ENCODE peak calls at places on chromosomes 4 and X, in four cellular contexts. One of them, this sample, is unnamed.

GRCh38 chr4:187118166-187118565 is 394.5 kb upstream of the FAT1 start:
- DNase-seq in left lung: no peak
- DNase-seq in CD4-positive, alpha-beta memory T cell: no peak
- DNase-seq in prostate gland: no peak
- DNase-seq in this sample: no peak

GRCh38 chr4:162684371-162684700 is 482.4 kb downstream of the NAF1 start:
- DNase-seq in CD4-positive, alpha-beta memory T cell: no peak
- DNase-seq in prostate gland: no peak
- DNase-seq in left lung: no peak
- DNase-seq in this sample: no peak

GRCh38 chrX:69082753-69083150 is 82.5 kb downstream of the PJA1 start:
- DNase-seq in prostate gland: no peak
- DNase-seq in CD4-positive, alpha-beta memory T cell: no peak
- DNase-seq in left lung: no peak
- DNase-seq in this sample: no peak

GRCh38 chr4:166165829-166166420 is 292.9 kb downstream of the TLL1 start:
- DNase-seq in left lung: no peak
- DNase-seq in CD4-positive, alpha-beta memory T cell: peak
- DNase-seq in prostate gland: no peak
- DNase-seq in this sample: no peak

GRCh38 chrX:101417981-101418841 is 10.2 kb downstream of the HNRNPH2 start:
- DNase-seq in prostate gland: peak
- DNase-seq in CD4-positive, alpha-beta memory T cell: peak
- DNase-seq in left lung: peak
- DNase-seq in this sample: no peak

GRCh38 chr4:87961993-87962791 is 13.3 kb upstream of the SPP1 start:
- DNase-seq in CD4-positive, alpha-beta memory T cell: no peak
- DNase-seq in left lung: no peak
- DNase-seq in prostate gland: no peak
- DNase-seq in this sample: no peak

GRCh38 chrX:17674611-17675010 is 62.7 kb upstream of the SCML1 start:
- DNase-seq in CD4-positive, alpha-beta memory T cell: no peak
- DNase-seq in left lung: no peak
- DNase-seq in prostate gland: no peak
- DNase-seq in this sample: no peak

GRCh38 chr4:114108869-114109268 is 129.4 kb upstream of the ARSJ start:
- DNase-seq in prostate gland: no peak
- DNase-seq in left lung: no peak
- DNase-seq in CD4-positive, alpha-beta memory T cell: no peak
- DNase-seq in this sample: no peak

GRCh38 chrX:108165349-108166111 is 74.0 kb downstream of the ATG4A start:
- DNase-seq in left lung: no peak
- DNase-seq in prostate gland: no peak
- DNase-seq in CD4-positive, alpha-beta memory T cell: no peak
- DNase-seq in this sample: no peak

GRCh38 chrX:47643926-47644325 is 6.4 kb downstream of the ELK1 start:
- DNase-seq in CD4-positive, alpha-beta memory T cell: no peak
- DNase-seq in left lung: no peak
- DNase-seq in prostate gland: no peak
- DNase-seq in this sample: no peak

GRCh38 chrX:18041656-18042055 is 179.0 kb downstream of the BEND2 start:
- DNase-seq in CD4-positive, alpha-beta memory T cell: no peak
- DNase-seq in left lung: no peak
- DNase-seq in prostate gland: no peak
- DNase-seq in this sample: no peak

GRCh38 chrX:110536788-110537187 is 178.1 kb downstream of the RTL9 start:
- DNase-seq in prostate gland: no peak
- DNase-seq in left lung: no peak
- DNase-seq in CD4-positive, alpha-beta memory T cell: no peak
- DNase-seq in this sample: no peak

GRCh38 chr4:82145850-82146249 is 227.9 kb downstream of the HNRNPD start:
- DNase-seq in prostate gland: no peak
- DNase-seq in left lung: no peak
- DNase-seq in CD4-positive, alpha-beta memory T cell: no peak
- DNase-seq in this sample: no peak

GRCh38 chrX:148416931-148417330 is 83.5 kb upstream of the AFF2 start:
- DNase-seq in prostate gland: no peak
- DNase-seq in CD4-positive, alpha-beta memory T cell: no peak
- DNase-seq in left lung: no peak
- DNase-seq in this sample: no peak

GRCh38 chr4:155600246-155600645 is 66.4 kb upstream of the GUCY1A1 start:
- DNase-seq in prostate gland: no peak
- DNase-seq in CD4-positive, alpha-beta memory T cell: no peak
- DNase-seq in left lung: no peak
- DNase-seq in this sample: no peak

GRCh38 chr4:77652237-77652897 is 46.7 kb downstream of the CXCL13 start:
- DNase-seq in prostate gland: no peak
- DNase-seq in left lung: no peak
- DNase-seq in CD4-positive, alpha-beta memory T cell: no peak
- DNase-seq in this sample: no peak

GRCh38 chr4:126004936-126005335 is 690.2 kb downstream of the FAT4 start:
- DNase-seq in left lung: no peak
- DNase-seq in prostate gland: no peak
- DNase-seq in CD4-positive, alpha-beta memory T cell: no peak
- DNase-seq in this sample: no peak

GRCh38 chr4:104064650-104065577 is 345.1 kb upstream of the TACR3 start:
- DNase-seq in left lung: no peak
- DNase-seq in prostate gland: peak
- DNase-seq in CD4-positive, alpha-beta memory T cell: no peak
- DNase-seq in this sample: no peak

GRCh38 chrX:46574337-46574940 is 874 bp downstream of the CHST7 start:
- DNase-seq in CD4-positive, alpha-beta memory T cell: peak
- DNase-seq in left lung: peak
- DNase-seq in prostate gland: no peak
- DNase-seq in this sample: no peak

GRCh38 chrX:46572295-46572936 is 1.1 kb upstream of the CHST7 start:
- DNase-seq in prostate gland: no peak
- DNase-seq in CD4-positive, alpha-beta memory T cell: peak
- DNase-seq in left lung: no peak
- DNase-seq in this sample: no peak

GRCh38 chrX:46574941-46575381 is 1.4 kb downstream of the CHST7 start:
- DNase-seq in prostate gland: no peak
- DNase-seq in left lung: peak
- DNase-seq in CD4-positive, alpha-beta memory T cell: peak
- DNase-seq in this sample: no peak

GRCh38 chrX:46573896-46574336 is 351 bp downstream of the CHST7 start:
- DNase-seq in CD4-positive, alpha-beta memory T cell: peak
- DNase-seq in prostate gland: peak
- DNase-seq in left lung: no peak
- DNase-seq in this sample: peak

DNA sequence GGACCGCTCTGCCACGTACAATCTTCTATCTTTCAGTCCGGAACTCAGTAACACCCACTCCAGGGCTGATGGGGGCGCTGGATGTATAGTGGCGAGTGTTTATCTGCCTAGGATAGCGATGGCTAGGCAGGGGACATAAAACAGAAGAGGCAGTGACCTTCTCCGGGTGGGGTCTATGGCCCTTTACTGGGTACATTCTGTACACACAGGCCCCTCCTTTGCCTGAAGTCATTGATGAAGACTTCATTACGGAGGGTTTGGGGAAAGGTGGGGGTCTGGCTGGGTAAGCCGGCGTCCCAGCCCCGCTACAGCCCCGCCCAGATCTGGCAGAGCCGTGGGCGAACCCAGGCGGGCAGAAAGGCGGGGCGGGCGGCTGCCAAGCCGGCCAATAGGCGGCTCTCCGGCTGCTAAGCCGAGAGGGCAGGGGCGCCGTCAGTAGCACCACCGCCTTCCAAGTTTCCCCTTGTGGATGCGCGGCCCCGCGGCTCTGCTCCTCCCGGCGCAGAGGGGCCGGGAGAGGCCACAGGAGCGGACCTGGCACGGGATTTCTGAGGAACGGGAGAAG is at the start of gene CHST7:
- DNase-seq in prostate gland: peak
- DNase-seq in left lung: peak
- DNase-seq in CD4-positive, alpha-beta memory T cell: peak
- DNase-seq in this sample: peak
- H3K27ac ChIP-seq in prostate gland: no peak
- H3K27ac ChIP-seq in left lung: peak
- H3K27ac ChIP-seq in CD4-positive, alpha-beta memory T cell: peak
- H3K27ac ChIP-seq in this sample: peak

GRCh38 chrX:133218329-133218728 is at the start of gene TFDP3:
- DNase-seq in CD4-positive, alpha-beta memory T cell: no peak
- DNase-seq in left lung: no peak
- DNase-seq in prostate gland: no peak
- DNase-seq in this sample: no peak
- H3K27ac ChIP-seq in CD4-positive, alpha-beta memory T cell: no peak
- H3K27ac ChIP-seq in left lung: no peak
- H3K27ac ChIP-seq in prostate gland: no peak
- H3K27ac ChIP-seq in this sample: no peak

GRCh38 chr4:153467897-153468262 is 1.7 kb downstream of the TMEM131L start:
- DNase-seq in left lung: no peak
- DNase-seq in prostate gland: no peak
- DNase-seq in CD4-positive, alpha-beta memory T cell: peak
- DNase-seq in this sample: no peak

GRCh38 chr4:153468587-153468986 is 2.4 kb downstream of the TMEM131L start:
- DNase-seq in CD4-positive, alpha-beta memory T cell: no peak
- DNase-seq in prostate gland: no peak
- DNase-seq in left lung: no peak
- DNase-seq in this sample: no peak

GRCh38 chr4:153471691-153472080 is 5.5 kb downstream of the TMEM131L start:
- DNase-seq in prostate gland: no peak
- DNase-seq in CD4-positive, alpha-beta memory T cell: peak
- DNase-seq in left lung: no peak
- DNase-seq in this sample: no peak

GRCh38 chr4:153474251-153474650 is 8.1 kb downstream of the TMEM131L start:
- DNase-seq in left lung: no peak
- DNase-seq in prostate gland: no peak
- DNase-seq in CD4-positive, alpha-beta memory T cell: no peak
- DNase-seq in this sample: no peak

DNA sequence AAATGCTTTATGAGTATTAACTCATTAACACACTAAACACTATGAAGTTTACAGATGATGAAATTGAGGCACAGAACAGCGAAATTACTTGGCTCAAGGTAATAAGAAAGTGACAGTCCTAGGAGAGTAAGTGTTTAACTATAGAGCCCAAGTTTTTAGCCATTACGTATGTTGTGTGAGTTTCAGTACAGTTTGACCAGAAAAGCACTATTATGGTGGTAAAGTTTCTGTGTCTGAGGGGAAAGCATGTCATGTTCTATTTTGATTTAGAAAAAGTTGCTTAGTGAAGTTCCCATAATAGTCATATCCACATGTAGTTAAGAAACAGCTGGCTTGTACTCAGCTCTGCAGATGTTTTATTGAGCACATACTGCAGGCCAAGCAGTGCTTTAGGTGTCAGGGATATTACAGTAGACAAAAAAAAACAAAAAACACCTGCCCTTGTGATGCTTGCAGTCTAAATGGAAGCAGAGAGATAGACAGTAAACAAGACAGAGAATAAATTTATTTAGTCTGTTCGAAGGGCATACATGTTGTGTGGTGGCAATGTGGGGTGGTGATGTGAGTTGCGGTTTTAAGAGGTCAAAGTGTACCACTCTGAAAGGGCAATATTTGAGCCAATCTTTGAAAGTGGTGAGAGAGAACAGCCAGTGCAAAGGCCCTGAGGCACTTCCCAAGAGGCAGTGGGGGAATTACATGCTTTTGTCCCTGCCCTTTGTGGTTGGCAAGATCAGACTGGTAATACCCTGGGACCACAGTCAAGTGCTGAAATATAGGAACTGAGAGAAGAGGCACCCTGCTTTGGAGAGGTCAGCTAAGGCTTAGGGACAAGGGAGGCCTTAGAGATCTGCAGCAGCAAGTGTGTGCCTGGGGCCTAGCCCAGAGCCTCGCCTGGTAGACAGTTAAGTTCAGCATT is 6.2 kb downstream of the TMEM131L start:
- DNase-seq in CD4-positive, alpha-beta memory T cell: no peak
- DNase-seq in prostate gland: no peak
- DNase-seq in left lung: no peak
- DNase-seq in this sample: no peak
- H3K27ac ChIP-seq in CD4-positive, alpha-beta memory T cell: peak
- H3K27ac ChIP-seq in prostate gland: no peak
- H3K27ac ChIP-seq in left lung: no peak
- H3K27ac ChIP-seq in this sample: no peak

DNA sequence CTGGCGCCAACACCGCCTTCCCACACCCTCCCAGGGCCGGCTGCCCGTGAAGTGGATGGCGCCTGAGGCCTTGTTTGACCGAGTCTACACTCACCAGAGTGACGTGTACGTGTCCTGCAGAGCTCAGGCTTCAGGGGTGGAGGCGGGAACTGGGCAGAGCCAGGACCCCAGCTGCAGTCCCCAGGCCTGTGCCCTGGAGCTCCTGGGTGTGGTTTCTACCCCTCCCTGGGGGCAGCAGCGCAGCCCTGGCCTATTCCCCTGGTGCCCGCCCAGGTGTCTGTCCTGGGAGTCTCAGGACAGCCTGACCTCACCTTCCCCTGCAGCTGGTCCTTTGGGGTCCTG is 13.1 kb downstream of the FGFR3 start:
- DNase-seq in left lung: no peak
- DNase-seq in CD4-positive, alpha-beta memory T cell: no peak
- DNase-seq in prostate gland: no peak
- DNase-seq in this sample: no peak
- H3K27ac ChIP-seq in left lung: no peak
- H3K27ac ChIP-seq in CD4-positive, alpha-beta memory T cell: no peak
- H3K27ac ChIP-seq in prostate gland: no peak
- H3K27ac ChIP-seq in this sample: no peak

GRCh38 chr4:41540687-41541086 is 2.7 kb downstream of the LIMCH1 start:
- DNase-seq in left lung: no peak
- DNase-seq in CD4-positive, alpha-beta memory T cell: no peak
- DNase-seq in prostate gland: no peak
- DNase-seq in this sample: no peak
- H3K27ac ChIP-seq in left lung: no peak
- H3K27ac ChIP-seq in CD4-positive, alpha-beta memory T cell: no peak
- H3K27ac ChIP-seq in prostate gland: no peak
- H3K27ac ChIP-seq in this sample: no peak

GRCh38 chr4:63493265-63493664 is 916.0 kb downstream of the TECRL start:
- DNase-seq in left lung: no peak
- DNase-seq in CD4-positive, alpha-beta memory T cell: no peak
- DNase-seq in prostate gland: no peak
- DNase-seq in this sample: no peak
- H3K27ac ChIP-seq in left lung: no peak
- H3K27ac ChIP-seq in CD4-positive, alpha-beta memory T cell: no peak
- H3K27ac ChIP-seq in prostate gland: no peak
- H3K27ac ChIP-seq in this sample: no peak